ENCODE peak calls at places on chromosomes 5 and 9, in six cellular contexts. F is neural progenitor cell, Y is right cardiac atrium, G is sigmoid colon, I is cardiac muscle cell, V is mesenchymal stem cell. T is an unnamed sample.

GRCh38 chr5:88664630-88665029 is 218.4 kb downstream of the MEF2C start:
- DNase-seq in Y (no peak), I (no peak), V (no peak), G (no peak), F (peak), T (peak)

GRCh38 chr9:130869250-130869649 is 27.4 kb downstream of the QRFP start:
- DNase-seq in F (no peak), V (no peak), I (peak), Y (peak), G (no peak), T (no peak)

GRCh38 chr5:174523311-174524159 is 200.8 kb upstream of the MSX2 start:
- DNase-seq in Y (no peak), I (no peak), F (no peak), V (no peak), G (no peak), T (no peak)

GRCh38 chr5:63263409-63263808 is 684.8 kb downstream of the LRRC70 start:
- DNase-seq in F (no peak), I (peak), Y (no peak), G (no peak), V (no peak), T (no peak)

GRCh38 chr5:122093861-122094650 is 16.0 kb upstream of the LOX start:
- DNase-seq in Y (no peak), I (no peak), V (no peak), F (no peak), G (no peak), T (no peak)

GRCh38 chr9:14270358-14271077 is 43.4 kb downstream of the NFIB start:
- DNase-seq in G (peak), F (no peak), Y (no peak), V (peak), I (peak), T (no peak)

GRCh38 chr5:72540759-72541438 is 33.7 kb upstream of the ZNF366 start:
- DNase-seq in F (no peak), I (no peak), V (no peak), Y (no peak), G (no peak), T (no peak)

GRCh38 chr5:72658767-72659540 is 151.7 kb upstream of the ZNF366 start:
- DNase-seq in F (no peak), Y (no peak), I (no peak), G (no peak), V (peak), T (no peak)

GRCh38 chr5:116498478-116498877 is 76.1 kb downstream of the SEMA6A start:
- DNase-seq in Y (no peak), V (no peak), I (no peak), G (no peak), F (no peak), T (peak)

GRCh38 chr5:61630908-61631307 is 298.9 kb downstream of the ZSWIM6 start:
- DNase-seq in G (no peak), F (no peak), I (no peak), V (no peak), Y (no peak), T (no peak)

GRCh38 chr9:113593682-113594281 is 130.3 kb downstream of the RGS3 start:
- DNase-seq in Y (peak), I (peak), V (peak), F (peak), G (peak), T (peak)

GRCh38 chr9:37994639-37995347 is 74.2 kb downstream of the SHB start:
- DNase-seq in F (no peak), I (peak), G (peak), Y (peak), V (peak), T (no peak)

DNA sequence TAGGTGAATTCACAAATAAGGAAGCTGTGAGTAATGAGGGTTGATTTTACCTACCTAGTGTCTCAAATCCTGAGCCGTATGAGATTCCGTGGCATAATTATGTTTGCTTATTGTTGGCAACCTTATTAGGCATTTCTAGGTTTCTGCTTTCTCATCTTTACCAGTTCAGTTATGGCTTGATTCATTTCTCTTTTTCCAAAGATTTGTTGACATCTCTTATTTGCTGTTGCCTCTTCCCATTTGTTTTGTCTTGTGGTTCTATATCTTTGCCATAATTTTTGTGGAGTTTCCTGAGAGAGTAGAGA is 470 bp downstream of the IL31RA start:
- DNase-seq in F (no peak), G (no peak), I (no peak), Y (no peak), V (no peak), T (no peak)
- H3K4me3 ChIP-seq in F (no peak), G (peak), I (no peak), Y (no peak), V (no peak), T (no peak)

GRCh38 chr9:4902135-4902475 is 83.0 kb upstream of the JAK2 start:
- DNase-seq in I (no peak), Y (no peak), V (no peak), F (no peak), G (no peak), T (no peak)
- H3K4me3 ChIP-seq in I (no peak), Y (no peak), V (no peak), F (no peak), G (no peak), T (no peak)

GRCh38 chr9:35675204-35675603 is 1.5 kb downstream of the CA9 start:
- DNase-seq in Y (no peak), V (no peak), F (peak), I (no peak), G (no peak), T (no peak)
- H3K4me3 ChIP-seq in Y (peak), V (no peak), F (peak), I (peak), G (peak), T (peak)

GRCh38 chr5:16810503-16810854 is 125.6 kb downstream of the MYO10 start:
- DNase-seq in Y (no peak), G (no peak), V (no peak), F (no peak), I (no peak), T (no peak)

GRCh38 chr5:16808021-16808420 is 128.1 kb downstream of the MYO10 start:
- DNase-seq in I (no peak), F (no peak), G (no peak), V (no peak), Y (no peak), T (no peak)

GRCh38 chr5:16808936-16809815 is 126.9 kb downstream of the MYO10 start:
- DNase-seq in G (no peak), Y (no peak), F (no peak), I (no peak), V (no peak), T (no peak)

GRCh38 chr5:16807475-16807874 is 128.6 kb downstream of the MYO10 start:
- DNase-seq in V (no peak), I (no peak), F (no peak), Y (no peak), G (no peak), T (no peak)

DNA sequence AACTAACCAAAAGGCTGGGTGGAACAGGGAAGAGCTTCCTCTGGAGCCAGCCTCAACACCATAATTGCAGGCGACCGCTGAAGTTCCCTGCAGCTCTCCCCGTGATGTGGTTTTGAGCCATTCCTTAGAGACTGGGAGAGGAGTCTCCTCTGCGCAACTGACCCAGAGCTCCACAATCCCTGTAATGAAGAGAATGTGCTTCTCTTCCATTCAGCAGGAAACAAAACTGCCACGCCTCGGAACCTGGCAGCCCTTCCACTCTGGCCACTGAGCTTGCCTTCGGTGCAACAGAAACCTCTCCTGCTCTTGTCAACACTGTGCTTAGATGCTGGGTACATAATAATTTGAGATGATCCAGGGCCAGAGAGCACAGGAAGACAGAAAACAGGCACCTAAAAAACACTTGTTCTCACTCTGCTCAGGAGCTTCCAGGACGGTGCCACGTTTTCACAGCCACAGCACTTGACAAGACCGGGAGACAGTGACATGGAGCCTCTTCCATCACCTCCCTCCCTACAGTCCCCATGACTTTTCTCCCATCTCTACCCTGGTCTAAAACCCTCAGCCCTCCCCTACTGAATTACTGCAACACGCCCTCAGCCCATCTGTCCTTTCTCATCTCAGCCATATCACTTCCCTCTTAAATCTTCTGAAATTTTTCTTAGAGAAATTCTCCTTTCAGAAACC is 126.1 kb downstream of the MYO10 start:
- DNase-seq in I (peak), F (peak), G (no peak), V (peak), Y (no peak), T (no peak)
- H3K4me3 ChIP-seq in I (no peak), F (no peak), G (no peak), V (no peak), Y (no peak), T (no peak)

DNA sequence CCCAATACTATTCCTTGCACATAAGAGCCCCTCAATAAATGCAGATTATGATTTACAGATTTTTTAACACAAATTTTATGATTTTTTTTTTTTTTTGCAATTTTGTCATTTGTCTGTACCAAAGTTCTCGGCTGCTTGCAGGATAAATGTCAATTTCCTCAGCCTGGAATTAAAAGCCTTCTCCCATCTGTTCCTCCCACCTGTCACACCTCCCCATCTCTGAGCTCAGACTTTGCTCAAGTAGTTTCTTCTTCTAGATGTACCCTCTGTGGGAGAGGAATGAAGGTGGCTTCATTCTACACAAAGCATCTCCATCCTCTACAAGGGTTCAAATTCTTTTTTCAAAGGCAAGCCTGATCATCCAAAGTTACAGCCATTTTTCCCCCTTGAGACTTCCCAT is 153.7 kb upstream of the GRAMD2B start:
- DNase-seq in V (no peak), Y (no peak), G (no peak), I (no peak), F (no peak), T (no peak)
- H3K4me3 ChIP-seq in V (no peak), Y (no peak), G (no peak), I (no peak), F (no peak), T (no peak)

DNA sequence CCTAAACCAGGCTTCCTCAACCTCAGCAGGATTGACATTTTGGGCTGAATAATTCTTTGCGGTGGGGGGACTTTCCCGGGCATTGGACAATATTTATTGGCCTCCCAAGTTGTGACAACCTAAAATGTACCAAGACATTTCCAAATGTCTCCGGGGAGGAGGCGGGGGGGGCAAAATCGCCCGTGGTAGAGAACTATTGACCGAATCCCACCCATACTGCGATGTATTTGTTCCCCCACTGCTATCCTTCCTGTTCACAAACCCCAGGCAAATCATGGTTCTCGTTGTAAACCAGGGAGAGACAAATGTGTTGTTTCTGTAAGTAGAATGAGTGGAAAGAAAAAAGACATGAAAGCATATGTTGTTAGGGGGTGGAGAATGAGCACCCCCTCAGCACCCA is 141.8 kb downstream of the PSAT1 start:
- DNase-seq in F (peak), Y (no peak), I (no peak), V (no peak), G (no peak), T (no peak)
- H3K4me3 ChIP-seq in F (peak), Y (no peak), I (no peak), V (no peak), G (no peak), T (no peak)